ENCODE peak calls at places on chromosome 13, in eight cellular contexts. C is psoas muscle, L is Peyer's patch, H is thyroid gland, T is RWPE2, R is tibial artery, Y is coronary artery, B is testis. G is an unnamed sample.

GRCh38 chr13:42702726-42703125 is 78.7 kb upstream of the FAM216B start:
- DNase-seq in R (no peak), B (peak), H (peak), L (no peak), T (no peak), Y (no peak), C (no peak), G (no peak)

GRCh38 chr13:112840472-112841302 is 128.3 kb upstream of the MCF2L start:
- DNase-seq in R (no peak), C (no peak), Y (no peak), T (peak), H (no peak), L (peak), B (no peak), G (no peak)

GRCh38 chr13:34967851-34968562 is 25.9 kb downstream of the NBEA start:
- DNase-seq in H (no peak), C (no peak), L (no peak), T (no peak), Y (no peak), B (no peak), R (no peak), G (no peak)

GRCh38 chr13:68940049-68940448 is 1167.6 kb upstream of the ATXN8OS start:
- DNase-seq in Y (no peak), H (no peak), B (no peak), T (no peak), R (no peak), C (no peak), L (no peak), G (no peak)

GRCh38 chr13:112455476-112456059 is 79.4 kb downstream of the SPACA7 start:
- DNase-seq in C (no peak), T (peak), H (no peak), L (no peak), B (no peak), R (no peak), Y (no peak), G (no peak)

GRCh38 chr13:20160346-20161274 is at the start of gene GJA3:
- DNase-seq in T (no peak), C (no peak), H (no peak), Y (no peak), R (no peak), B (peak), L (peak), G (no peak)

GRCh38 chr13:38819053-38819452 is 132.2 kb downstream of the FREM2 start:
- DNase-seq in H (peak), C (no peak), T (no peak), B (no peak), Y (no peak), L (no peak), R (no peak), G (no peak)

GRCh38 chr13:56457535-56458200 is 683.0 kb upstream of the PRR20A start:
- DNase-seq in B (no peak), H (no peak), R (no peak), T (no peak), C (no peak), Y (no peak), L (no peak), G (no peak)

GRCh38 chr13:75959861-75960481 is 323.8 kb downstream of the LMO7 start:
- DNase-seq in C (no peak), L (no peak), B (no peak), T (no peak), Y (no peak), R (no peak), H (no peak), G (no peak)

DNA sequence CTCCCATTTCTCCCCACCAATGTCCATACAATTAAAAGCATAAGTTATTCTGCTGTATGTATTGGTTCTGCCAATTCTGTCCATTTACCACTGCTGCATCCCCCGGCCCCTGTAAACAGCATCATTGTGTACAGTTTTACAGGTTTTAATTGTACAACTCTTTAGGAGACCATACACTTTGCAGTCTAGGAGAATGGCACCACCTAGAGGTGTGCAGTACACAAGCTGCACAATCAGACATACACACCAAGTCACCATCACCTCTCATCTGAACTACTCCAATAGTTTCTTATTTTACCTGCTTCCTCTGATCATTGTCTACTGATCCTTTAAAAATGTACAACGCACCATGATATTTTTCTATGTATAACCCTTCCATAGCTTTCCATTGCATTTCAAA is 855.9 kb upstream of the KLHL1 start:
- DNase-seq in Y (no peak), H (no peak), L (no peak), T (no peak), R (no peak), B (no peak), C (no peak), G (no peak)
- TF ChIP-seq CTCF in Y (no peak), H (no peak), L (peak), T (peak), R (no peak), B (no peak), C (no peak), G (no peak)

DNA sequence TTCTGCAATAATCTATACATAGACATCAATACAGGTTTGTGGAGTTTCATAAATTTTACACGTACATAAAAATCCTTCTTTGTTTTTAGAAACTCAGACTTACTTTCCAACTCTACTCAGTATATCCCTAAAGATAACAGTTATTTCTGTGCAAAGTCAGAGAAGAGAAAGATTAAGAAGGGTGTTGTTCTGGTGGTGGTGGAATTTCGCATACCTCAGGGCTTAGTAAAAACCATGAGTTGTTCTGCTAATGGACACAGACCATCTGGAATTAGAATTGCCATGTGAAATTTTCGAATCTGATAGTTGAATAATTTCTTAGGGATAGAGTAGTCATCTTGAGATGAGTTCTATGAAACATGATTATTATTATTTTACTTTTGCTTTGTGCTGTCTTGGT is 102.7 kb downstream of the ZAR1L start:
- DNase-seq in B (no peak), C (no peak), T (no peak), H (no peak), L (no peak), Y (no peak), R (no peak), G (no peak)
- H3K27ac ChIP-seq in B (no peak), C (no peak), T (no peak), H (no peak), L (no peak), Y (peak), R (peak), G (no peak)

DNA sequence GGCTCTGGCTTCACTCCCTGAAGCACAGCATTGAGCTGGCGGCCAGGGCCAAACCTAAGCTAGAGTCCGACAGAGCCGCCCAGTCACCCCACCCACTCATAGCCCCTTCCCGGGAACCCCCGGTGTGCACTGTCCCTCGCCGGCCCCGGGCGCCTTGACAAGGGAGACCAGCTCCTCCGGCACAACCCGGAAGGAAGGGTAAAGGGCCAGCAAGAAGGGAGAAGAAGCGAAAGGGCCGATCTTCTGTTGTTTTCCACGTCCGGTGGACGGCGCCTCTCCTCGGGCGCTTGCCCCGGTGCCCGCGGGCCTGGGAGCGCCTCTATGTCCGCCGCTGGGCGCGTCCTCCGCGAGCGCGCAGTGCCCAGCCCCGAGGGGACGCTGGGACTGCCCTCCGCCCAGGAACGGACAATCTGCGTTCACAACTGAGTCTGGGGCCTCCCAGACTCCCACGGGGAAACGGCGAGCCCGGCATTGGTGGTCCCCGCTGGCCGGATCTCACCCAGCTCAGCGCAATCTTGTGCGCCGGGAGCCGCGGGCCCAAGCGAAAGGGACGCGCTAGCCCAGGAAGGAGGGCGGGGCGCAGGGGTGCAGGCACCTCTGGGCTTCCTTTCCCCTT is 172.5 kb upstream of the MIR17HG start:
- DNase-seq in C (no peak), B (no peak), L (no peak), T (peak), Y (no peak), R (no peak), H (peak), G (no peak)
- H3K4me3 ChIP-seq in C (peak), B (peak), L (peak), T (peak), Y (peak), R (no peak), H (peak), G (peak)

DNA sequence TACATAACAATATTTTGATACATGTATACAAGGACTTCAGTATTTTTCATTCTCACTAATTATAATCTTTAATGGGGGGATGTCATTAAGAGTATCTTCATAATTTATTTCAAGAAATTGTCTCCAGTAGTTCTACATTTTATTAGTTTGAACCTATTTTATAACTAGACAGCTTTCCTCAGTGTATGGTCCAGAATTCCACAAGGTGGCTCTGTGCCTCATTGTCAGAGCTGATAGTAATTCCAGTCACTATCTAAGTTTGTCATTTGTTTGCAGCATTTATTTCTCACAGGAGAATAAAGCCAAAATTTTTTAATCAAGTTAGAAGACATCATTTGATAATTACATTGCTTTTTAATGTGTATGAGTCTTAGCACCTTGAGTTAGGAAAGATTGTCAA is 1633.0 kb upstream of the PCDH20 start:
- DNase-seq in H (no peak), R (no peak), C (no peak), Y (no peak), B (no peak), L (no peak), T (no peak), G (no peak)
- TF ChIP-seq CTCF in H (no peak), R (no peak), C (no peak), Y (no peak), B (no peak), L (no peak), T (peak), G (no peak)

DNA sequence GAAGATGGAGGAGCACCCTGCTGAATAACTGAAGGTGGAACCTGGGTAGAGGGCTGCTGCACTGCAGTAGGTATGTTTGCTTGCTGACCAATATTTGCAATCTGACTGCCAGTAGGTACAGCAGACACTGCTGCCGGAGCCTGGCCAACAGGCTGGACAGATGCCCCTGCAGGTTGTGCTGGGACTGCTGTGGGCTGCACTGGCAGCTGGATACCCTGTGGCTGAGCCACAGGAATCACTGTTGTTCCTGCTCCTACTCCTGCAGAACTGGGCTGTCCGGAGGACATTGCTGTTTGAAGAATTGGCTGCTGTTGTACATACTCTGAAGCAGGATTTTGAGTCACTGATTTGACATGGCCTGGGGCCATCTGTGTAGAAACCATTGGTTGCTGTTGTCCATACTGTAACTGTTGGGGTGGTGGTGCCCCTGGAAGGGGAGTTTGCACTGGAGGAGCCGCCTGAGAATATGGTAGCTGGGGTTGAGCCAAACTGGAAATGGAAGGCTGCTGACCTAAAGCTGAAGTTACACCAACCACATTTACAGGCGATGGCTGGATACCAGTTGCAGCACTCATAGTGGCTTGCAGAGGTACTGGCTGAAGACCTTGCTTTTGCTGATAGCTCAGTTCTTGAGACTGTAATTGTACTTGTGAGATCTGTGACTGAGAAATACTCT is 2.2 kb downstream of the TSC22D1 start:
- DNase-seq in R (no peak), T (no peak), C (no peak), Y (peak), H (no peak), B (no peak), L (no peak), G (no peak)
- H3K27ac ChIP-seq in R (peak), T (no peak), C (peak), Y (peak), H (no peak), B (no peak), L (no peak), G (peak)

GRCh38 chr13:91313581-91313980 is 33.9 kb upstream of the MIR17HG start:
- DNase-seq in Y (no peak), R (no peak), H (no peak), T (no peak), B (no peak), L (no peak), C (no peak), G (no peak)
- H3K4me3 ChIP-seq in Y (no peak), R (no peak), H (no peak), T (no peak), B (no peak), L (no peak), C (no peak), G (peak)